ENCODE peak calls at places on chromosomes 5 and 9, in seven cellular contexts. I is suprapubic skin, X is upper lobe of right lung, J is thyroid gland, H is neural progenitor cell, D is IMR-90, W is uterus. Y is an unnamed sample. For H3K27me3 and H3K4me1, the result is how much of the 10 kb centered on the place peaks cover.

GRCh38 chr9:82923410-82924242 is 139.3 kb downstream of the RASEF start:
- DNase-seq in D (no peak), W (no peak), I (no peak), X (no peak), H (peak), J (no peak), Y (peak)

GRCh38 chr5:77210091-77211012 is at the start of gene PDE8B:
- DNase-seq in D (no peak), W (peak), I (no peak), X (peak), J (peak), H (peak), Y (no peak)

GRCh38 chr5:77145666-77146065 is 58.6 kb upstream of the ZBED3 start:
- DNase-seq in W (no peak), D (peak), H (no peak), X (no peak), J (no peak), I (no peak), Y (peak)

GRCh38 chr9:20835364-20836286 is 151.6 kb downstream of the FOCAD start:
- DNase-seq in D (peak), J (peak), W (no peak), I (no peak), H (no peak), X (no peak), Y (peak)

GRCh38 chr5:13606051-13606450 is 338.4 kb downstream of the DNAH5 start:
- DNase-seq in J (no peak), W (no peak), I (no peak), H (no peak), D (peak), X (no peak), Y (peak)

GRCh38 chr5:143550985-143551630 is 147.6 kb upstream of the NR3C1 start:
- DNase-seq in D (peak), J (no peak), W (no peak), X (no peak), I (no peak), H (no peak), Y (no peak)

GRCh38 chr9:125820100-125820804 is 73.1 kb downstream of the PBX3 start:
- DNase-seq in I (no peak), D (no peak), H (no peak), J (no peak), W (no peak), X (no peak), Y (no peak)

GRCh38 chr5:126508251-126508961 is 85.2 kb downstream of the GRAMD2B start:
- DNase-seq in X (no peak), D (no peak), J (no peak), W (no peak), H (no peak), I (no peak), Y (no peak)

GRCh38 chr5:43729846-43730478 is 127.0 kb downstream of the NNT start:
- DNase-seq in J (no peak), X (no peak), D (peak), W (no peak), H (no peak), I (no peak), Y (no peak)

GRCh38 chr9:419571-420156 is 205.0 kb downstream of the DOCK8 start:
- DNase-seq in I (no peak), X (no peak), W (no peak), D (no peak), H (no peak), J (no peak), Y (peak)

GRCh38 chr5:62354028-62354874 is 48.2 kb downstream of the KIF2A start:
- DNase-seq in D (peak), H (peak), X (no peak), W (no peak), J (no peak), I (no peak), Y (peak)

GRCh38 chr5:7015586-7016256 is 302.5 kb downstream of the TENT4A start:
- DNase-seq in X (no peak), D (no peak), H (peak), J (no peak), I (no peak), W (no peak), Y (no peak)

GRCh38 chr9:36137392-36138004 is 965 bp downstream of the GLIPR2 start:
- DNase-seq in X (no peak), J (peak), I (peak), H (peak), D (peak), W (peak), Y (no peak)

GRCh38 chr5:168409601-168410458 is 76.4 kb upstream of the RARS1 start:
- DNase-seq in J (no peak), D (peak), W (no peak), H (no peak), X (no peak), I (no peak), Y (peak)

GRCh38 chr5:39816111-39816834 is 391.5 kb upstream of the DAB2 start:
- DNase-seq in W (no peak), J (no peak), X (no peak), H (no peak), I (no peak), D (no peak), Y (no peak)

GRCh38 chr9:21624675-21625477 is 142.8 kb upstream of the IFNE start:
- DNase-seq in D (no peak), X (no peak), H (no peak), J (no peak), W (no peak), I (no peak), Y (no peak)

GRCh38 chr9:96080364-96080763 is 204.9 kb downstream of the ERCC6L2 start:
- DNase-seq in J (no peak), X (no peak), I (no peak), D (no peak), W (no peak), H (no peak), Y (peak)

GRCh38 chr9:89916001-89916635 is 311.3 kb downstream of the GADD45G start:
- DNase-seq in D (no peak), H (peak), I (no peak), W (no peak), X (no peak), J (no peak), Y (no peak)

GRCh38 chr9:93258419-93258817 is 74.5 kb downstream of the WNK2 start:
- DNase-seq in H (no peak), D (no peak), I (no peak), X (no peak), J (no peak), W (no peak), Y (no peak)

GRCh38 chr5:122300968-122301367 is 11.1 kb upstream of the SNCAIP start:
- DNase-seq in X (no peak), I (no peak), W (no peak), J (no peak), D (no peak), H (no peak), Y (no peak)

GRCh38 chr5:149018909-149019443 is 43.9 kb downstream of the SH3TC2 start:
- DNase-seq in H (no peak), X (no peak), W (no peak), J (no peak), I (no peak), D (peak), Y (no peak)

GRCh38 chr5:134176523-134177196 is at the start of gene SKP1:
- DNase-seq in W (peak), D (peak), J (peak), I (peak), X (peak), H (peak), Y (peak)

GRCh38 chr5:159552751-159553150 is 222.5 kb upstream of the IL12B start:
- DNase-seq in I (no peak), J (no peak), W (no peak), D (peak), H (peak), X (no peak), Y (no peak)

GRCh38 chr5:140966293-140967225 is at the start of gene PCDHAC2:
- DNase-seq in X (peak), H (peak), J (peak), I (no peak), D (no peak), W (peak), Y (peak)

GRCh38 chr5:142334548-142334947 is 9.7 kb upstream of the SPRY4 start:
- DNase-seq in H (no peak), J (no peak), X (no peak), W (no peak), D (no peak), I (no peak), Y (no peak)

GRCh38 chr9:88672874-88673695 is 138.1 kb downstream of the NXNL2 start:
- DNase-seq in W (no peak), H (peak), X (no peak), I (no peak), D (no peak), J (no peak), Y (no peak)

GRCh38 chr5:122112733-122113558 is 16.4 kb upstream of the ZNF474 start:
- DNase-seq in X (no peak), I (no peak), J (no peak), H (no peak), W (no peak), D (no peak), Y (no peak)

GRCh38 chr9:5393497-5393896 is 44.2 kb downstream of the PLGRKT start:
- DNase-seq in I (no peak), W (no peak), J (no peak), H (no peak), X (no peak), D (no peak), Y (no peak)

GRCh38 chr9:74443036-74443750 is 53.9 kb upstream of the RORB start:
- DNase-seq in W (no peak), H (no peak), J (no peak), I (no peak), X (no peak), D (no peak), Y (no peak)

GRCh38 chr5:77015938-77016569 is 14.2 kb upstream of the AGGF1 start:
- DNase-seq in H (peak), D (peak), I (no peak), J (peak), W (no peak), X (no peak), Y (no peak)

GRCh38 chr5:57784106-57784505 is 301.5 kb upstream of the ACTBL2 start:
- DNase-seq in W (no peak), X (no peak), I (no peak), D (no peak), J (no peak), H (no peak), Y (peak)

GRCh38 chr5:139660105-139660915 is 12.2 kb downstream of the CXXC5 start:
- DNase-seq in J (peak), W (no peak), X (peak), I (no peak), D (no peak), H (no peak), Y (peak)

GRCh38 chr5:154157483-154158378 is 32.8 kb upstream of the GALNT10 start:
- DNase-seq in H (peak), D (no peak), I (no peak), W (no peak), X (no peak), J (no peak), Y (no peak)

GRCh38 chr9:38318755-38319495 is 73.6 kb upstream of the ALDH1B1 start:
- DNase-seq in J (peak), X (no peak), W (no peak), H (no peak), I (no peak), D (peak), Y (peak)

GRCh38 chr9:108612510-108612909 is 243.3 kb downstream of the ACTL7B start:
- DNase-seq in I (no peak), X (no peak), D (no peak), H (no peak), W (no peak), J (no peak), Y (no peak)
- TF ChIP-seq CTCF in I (no peak), X (no peak), D (no peak), H (no peak), W (no peak), J (no peak), Y (no peak)

GRCh38 chr5:37604290-37604689 is 225.2 kb downstream of the WDR70 start:
- DNase-seq in W (no peak), I (no peak), H (no peak), X (no peak), D (no peak), J (no peak), Y (no peak)

GRCh38 chr5:37606632-37607248 is 227.6 kb downstream of the WDR70 start:
- DNase-seq in J (no peak), I (no peak), X (no peak), H (no peak), W (no peak), D (no peak), Y (no peak)

GRCh38 chr5:37598665-37599064 is 219.5 kb downstream of the WDR70 start:
- DNase-seq in H (no peak), X (no peak), W (no peak), D (no peak), I (no peak), J (no peak), Y (no peak)

GRCh38 chr5:37601163-37601562 is 222.0 kb downstream of the WDR70 start:
- DNase-seq in I (no peak), J (no peak), D (no peak), W (no peak), H (no peak), X (no peak), Y (no peak)

GRCh38 chr5:37603072-37603471 is 224.0 kb downstream of the WDR70 start:
- DNase-seq in D (no peak), J (no peak), H (no peak), I (no peak), W (no peak), X (no peak), Y (no peak)
- H3K27me3 ChIP-seq in D (under half), J (under half), H (under half), I (under half), W (under half), X (under half), Y (under half)

GRCh38 chr5:88248743-88249540 is 19.7 kb downstream of the TMEM161B start:
- DNase-seq in J (no peak), X (no peak), W (no peak), H (no peak), I (no peak), D (no peak), Y (no peak)

GRCh38 chr5:88248094-88248493 is 20.6 kb downstream of the TMEM161B start:
- DNase-seq in J (no peak), I (no peak), H (no peak), D (no peak), X (no peak), W (no peak), Y (no peak)

GRCh38 chr5:88245893-88246244 is 22.8 kb downstream of the TMEM161B start:
- DNase-seq in I (no peak), J (no peak), D (no peak), X (no peak), W (no peak), H (no peak), Y (no peak)

GRCh38 chr5:88244686-88245085 is 24.0 kb downstream of the TMEM161B start:
- DNase-seq in W (no peak), D (peak), I (no peak), J (no peak), X (no peak), H (no peak), Y (peak)

DNA sequence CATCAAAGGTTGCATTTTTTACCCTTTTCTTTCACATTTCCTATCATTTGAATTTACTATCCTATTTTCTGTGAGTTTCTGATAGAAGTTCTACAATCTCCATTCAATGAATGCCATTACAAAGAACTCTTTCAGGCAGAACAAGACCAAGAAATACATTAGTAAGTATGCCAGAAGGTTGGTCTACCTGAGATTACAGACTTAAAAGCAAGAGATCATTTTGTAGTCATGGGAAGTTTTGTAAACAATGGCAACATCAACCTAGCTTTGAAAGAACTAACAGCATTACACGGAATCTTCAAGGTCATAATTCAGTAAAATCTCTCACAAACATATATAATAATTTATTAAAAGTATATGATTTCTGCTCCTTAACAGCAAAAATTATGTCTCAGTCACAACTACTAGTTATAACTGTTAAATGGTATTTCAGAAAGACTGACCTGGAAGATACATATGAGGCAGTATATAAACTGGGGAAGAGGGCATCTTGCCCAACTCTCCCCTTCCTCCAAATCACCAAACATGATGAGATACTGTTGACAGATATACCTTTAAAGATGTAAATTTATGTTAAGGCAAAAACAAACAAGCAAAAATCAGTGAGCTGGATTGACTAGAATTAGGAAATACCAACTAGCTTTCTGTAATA is 23.3 kb downstream of the TMEM161B start:
- DNase-seq in X (no peak), I (no peak), J (no peak), W (no peak), D (no peak), H (no peak), Y (no peak)
- H3K4me1 ChIP-seq in X (under half), I (under half), J (under half), W (under half), D (under half), H (under half), Y (under half)

DNA sequence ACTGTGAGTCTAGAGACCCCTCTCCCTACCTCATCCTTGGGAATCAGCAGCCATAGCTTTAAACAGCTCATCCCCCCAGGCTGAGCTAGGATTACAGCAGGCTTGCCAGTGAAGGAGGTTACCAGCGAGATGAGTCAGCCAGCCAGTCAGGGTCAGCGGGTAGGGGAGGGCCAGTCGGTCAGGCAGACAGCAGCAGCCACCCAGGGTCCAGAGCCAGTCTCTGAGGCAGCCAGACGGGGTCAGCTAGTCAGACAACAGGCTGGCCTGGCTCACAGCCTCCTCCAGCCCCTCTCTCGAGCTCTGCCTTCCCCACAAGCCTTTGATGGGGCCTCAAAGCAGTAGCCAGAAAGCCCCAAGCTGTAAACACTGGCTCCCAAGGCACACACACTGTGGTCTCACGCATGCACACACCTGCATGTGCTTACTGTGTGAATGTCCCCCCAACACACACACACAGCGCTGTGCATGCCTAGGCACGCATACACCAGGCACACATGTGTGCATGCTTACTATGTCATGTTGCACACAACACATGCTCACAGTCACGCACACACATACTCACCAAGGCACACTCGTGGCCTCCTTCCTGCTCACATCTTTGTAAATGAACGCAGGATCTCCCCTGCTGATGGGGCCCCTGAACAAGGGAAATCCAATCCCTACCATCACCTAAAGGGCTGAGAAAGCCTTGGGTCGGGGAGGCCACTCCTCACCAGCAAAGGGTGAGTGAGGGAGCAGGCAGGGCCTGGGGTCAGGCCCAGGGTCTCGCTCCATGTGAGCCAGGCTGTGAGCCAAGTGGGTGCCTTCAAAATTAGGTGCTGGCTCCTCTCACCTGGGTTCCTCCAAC is 28.2 kb upstream of the CPLX2 start:
- DNase-seq in W (no peak), X (no peak), J (no peak), I (no peak), D (peak), H (peak), Y (peak)
- TF ChIP-seq CTCF in W (no peak), X (no peak), J (no peak), I (no peak), D (no peak), H (no peak), Y (no peak)

DNA sequence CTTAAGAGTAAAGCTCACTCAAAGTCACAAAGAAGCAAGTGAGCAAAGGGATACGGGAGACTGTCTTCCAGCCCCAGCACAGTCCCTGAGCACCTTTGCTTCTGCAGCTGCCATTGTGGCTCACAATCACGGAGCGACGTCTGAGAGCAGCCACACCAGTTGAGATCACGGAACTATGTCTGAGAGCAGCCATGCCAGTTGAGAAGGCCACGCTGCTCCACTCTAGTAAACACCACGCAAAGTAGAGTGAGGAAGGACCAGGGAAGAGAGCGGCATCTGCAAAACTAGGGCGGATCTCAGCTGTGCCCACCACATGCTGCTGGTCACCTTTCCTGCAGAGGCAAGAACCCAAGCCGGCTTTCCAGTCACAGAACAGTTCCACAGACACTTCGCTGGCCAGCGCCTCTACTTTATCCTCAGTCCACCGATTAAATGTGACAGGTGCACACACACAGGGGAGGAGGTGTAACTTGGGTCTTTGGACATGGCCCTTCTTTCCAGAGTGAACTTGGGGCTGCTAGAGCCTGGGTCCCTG is 324.8 kb upstream of the IRX4 start:
- DNase-seq in J (no peak), X (no peak), H (no peak), W (no peak), D (no peak), I (no peak), Y (no peak)
- H3K27me3 ChIP-seq in J (under half), X (under half), H (half or more), W (under half), D (under half), I (under half), Y (under half)

DNA sequence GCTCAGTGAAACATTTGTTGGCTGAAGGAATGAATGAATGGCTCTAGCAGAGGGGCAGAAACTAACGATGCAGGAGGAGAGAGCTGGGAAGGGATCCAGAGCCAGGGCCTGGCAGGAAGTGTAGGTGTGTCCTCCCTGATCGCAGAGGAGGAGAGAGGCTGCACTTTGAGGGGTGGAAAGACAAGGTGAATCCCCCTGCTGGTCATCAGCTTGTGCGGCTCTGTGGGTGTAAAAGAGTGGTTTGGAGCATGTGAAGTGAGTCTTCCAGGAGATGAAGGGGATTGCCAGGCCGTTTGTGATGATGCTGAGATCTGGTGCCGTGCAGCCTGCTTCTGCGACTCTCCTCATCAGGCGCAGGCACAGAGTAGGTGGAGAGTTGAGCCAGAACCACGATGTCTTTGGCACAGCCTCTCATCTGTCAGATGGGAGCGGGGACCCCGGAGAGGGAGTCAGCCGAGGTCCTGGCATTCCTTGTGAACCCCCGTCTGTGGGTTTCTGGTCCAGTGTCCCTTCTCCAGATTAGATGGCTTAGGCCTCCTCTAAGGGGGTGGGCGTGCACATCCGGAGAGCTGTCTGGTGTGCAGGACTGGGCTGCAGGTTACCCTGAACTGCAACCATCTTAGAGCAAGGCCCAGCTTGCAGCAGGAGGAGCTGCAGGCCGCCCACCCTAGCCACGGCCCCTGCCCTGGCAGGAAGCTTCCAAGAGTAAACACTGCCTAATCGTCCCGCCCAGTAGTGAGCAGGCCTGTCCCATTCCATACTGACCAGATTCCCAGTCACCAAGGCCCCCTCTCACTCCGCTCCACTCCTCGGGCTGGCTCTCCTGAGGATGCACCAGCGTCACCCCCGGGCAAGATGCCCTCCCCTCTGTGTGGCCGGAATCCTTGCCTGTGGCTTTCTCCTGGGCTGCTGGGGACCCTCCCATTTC is at the start of gene ADAMTS13:
- DNase-seq in X (no peak), H (peak), I (no peak), D (peak), W (no peak), J (no peak), Y (no peak)
- H3K4me1 ChIP-seq in X (under half), H (under half), I (under half), D (under half), W (under half), J (under half), Y (under half)

Y was measured in foreskin keratinocyte.